ENCODE peak calls at places on chromosomes 12 and 14, in five cellular contexts. G is GM19239; A is stomach; T is T-cell; E is stimulated activated CD4-positive, alpha-beta T cell treated with anti-CD3 and anti-CD28 coated beads, Interleukin-2, amount 100 ng/mL, for 24 hours. S is an unnamed sample.

GRCh38 chr14:61033851-61034250 is 52.8 kb downstream of the SLC38A6 start:
- DNase-seq in E (no peak), T (no peak), A (no peak), G (no peak), S (no peak)

GRCh38 chr14:71659165-71659564 is 273.1 kb upstream of the RGS6 start:
- DNase-seq in T (no peak), E (no peak), A (no peak), G (no peak), S (no peak)

GRCh38 chr12:106254724-106255123 is 6.9 kb upstream of the CKAP4 start:
- DNase-seq in E (no peak), A (no peak), G (no peak), T (no peak), S (no peak)

GRCh38 chr14:103629503-103630121 is 601 bp downstream of the KLC1 start:
- DNase-seq in T (no peak), A (peak), G (peak), E (peak), S (peak)

GRCh38 chr14:25394791-25395391 is 344.9 kb upstream of the STXBP6 start:
- DNase-seq in A (no peak), T (no peak), E (no peak), G (no peak), S (no peak)

GRCh38 chr14:53979747-53980642 is 23.4 kb upstream of the BMP4 start:
- DNase-seq in G (no peak), A (no peak), T (no peak), E (no peak), S (no peak)

GRCh38 chr12:76714861-76715260 is 49.1 kb upstream of the ZDHHC17 start:
- DNase-seq in A (no peak), G (no peak), T (no peak), E (no peak), S (no peak)

GRCh38 chr12:48119834-48120195 is 651 bp downstream of the PFKM start:
- DNase-seq in G (no peak), A (no peak), E (no peak), T (no peak), S (no peak)

GRCh38 chr14:90625445-90625844 is 190.8 kb downstream of the TTC7B start:
- DNase-seq in T (no peak), E (no peak), A (no peak), G (no peak), S (no peak)

GRCh38 chr12:127293507-127294310 is 973.3 kb upstream of the TMEM132C start:
- DNase-seq in E (peak), A (peak), T (no peak), G (no peak), S (no peak)

GRCh38 chr12:27940756-27941402 is 31.7 kb downstream of the PTHLH start:
- DNase-seq in G (peak), E (peak), A (peak), T (peak), S (no peak)

GRCh38 chr14:56300495-56300894 is 182.3 kb downstream of the PELI2 start:
- DNase-seq in E (no peak), T (no peak), G (no peak), A (no peak), S (no peak)

GRCh38 chr12:95593266-95593871 is 42.1 kb upstream of the USP44 start:
- DNase-seq in E (no peak), A (no peak), G (no peak), T (no peak), S (no peak)

GRCh38 chr14:99543369-99543768 is 60.6 kb downstream of the CCDC85C start:
- DNase-seq in T (no peak), E (no peak), G (no peak), A (no peak), S (no peak)

GRCh38 chr12:52575256-52575655 is 1.6 kb upstream of the KRT74 start:
- DNase-seq in T (no peak), A (no peak), E (no peak), G (no peak), S (no peak)

GRCh38 chr14:55188686-55189295 is 2.6 kb downstream of the DLGAP5 start:
- DNase-seq in G (no peak), T (no peak), A (no peak), E (no peak), S (no peak)

GRCh38 chr12:77947746-77948145 is 117.1 kb downstream of the NAV3 start:
- DNase-seq in A (no peak), G (no peak), T (no peak), E (no peak), S (no peak)

GRCh38 chr14:99756796-99757195 is 36.4 kb upstream of the EML1 start:
- DNase-seq in T (no peak), A (no peak), G (no peak), E (no peak), S (no peak)

S was measured in type B pancreatic cell.